ENCODE peak calls at places on chromosome 10, in five cellular contexts. A is Peyer's patch, P is colonic mucosa, Y is AG09319, M is OCI-LY7. E is an unnamed sample.

GRCh38 chr10:27644307-27644939 is 101.2 kb downstream of the MKX start:
- DNase-seq in P (no peak), M (no peak), A (no peak), Y (no peak), E (no peak)

GRCh38 chr10:84993251-84994035 is 665.1 kb downstream of the CCSER2 start:
- DNase-seq in M (no peak), A (no peak), Y (no peak), P (no peak), E (no peak)

GRCh38 chr10:17147884-17148494 is 18.4 kb upstream of the CUBN start:
- DNase-seq in A (no peak), P (peak), M (no peak), Y (no peak), E (no peak)

GRCh38 chr10:6347391-6347951 is 144.7 kb downstream of the PFKFB3 start:
- DNase-seq in Y (no peak), M (peak), A (peak), P (no peak), E (peak)

GRCh38 chr10:90919683-90920574 is 958 bp downstream of the ANKRD1 start:
- DNase-seq in M (no peak), Y (no peak), P (no peak), A (no peak), E (no peak)

GRCh38 chr10:99358101-99358500 is 28.9 kb downstream of the CNNM1 start:
- DNase-seq in A (no peak), M (no peak), Y (no peak), P (no peak), E (no peak)

GRCh38 chr10:22379059-22379458 is 33.8 kb downstream of the SPAG6 start:
- DNase-seq in A (no peak), M (peak), P (no peak), Y (no peak), E (peak)

GRCh38 chr10:33373263-33373662 is 38.8 kb upstream of the NRP1 start:
- DNase-seq in Y (no peak), A (no peak), M (no peak), P (no peak), E (no peak)

GRCh38 chr10:72257051-72257892 is 16.5 kb upstream of the DDIT4 start:
- DNase-seq in P (no peak), Y (no peak), A (peak), M (peak), E (no peak)

GRCh38 chr10:92420554-92421275 is 129.7 kb downstream of the MARCHF5 start:
- DNase-seq in A (no peak), Y (no peak), M (no peak), P (no peak), E (no peak)

GRCh38 chr10:89516149-89516832 is 19.1 kb downstream of the SLC16A12 start:
- DNase-seq in Y (no peak), M (no peak), P (peak), A (no peak), E (no peak)

GRCh38 chr10:43905502-43906236 is 257.0 kb upstream of the ZNF32 start:
- DNase-seq in A (no peak), Y (no peak), M (no peak), P (no peak), E (no peak)

GRCh38 chr10:97825020-97825739 is 24.5 kb upstream of the GOLGA7B start:
- DNase-seq in P (no peak), Y (no peak), A (no peak), M (no peak), E (no peak)

GRCh38 chr10:74898201-74898976 is 72.0 kb downstream of the KAT6B start:
- DNase-seq in Y (no peak), P (no peak), M (peak), A (peak), E (peak)

GRCh38 chr10:77264527-77264926 is 373.1 kb downstream of the KCNMA1 start:
- DNase-seq in M (no peak), A (no peak), Y (no peak), P (no peak), E (peak)

GRCh38 chr10:34260904-34261303 is 554.2 kb downstream of the PARD3 start:
- DNase-seq in A (no peak), Y (no peak), P (no peak), M (no peak), E (no peak)

GRCh38 chr10:24642921-24643678 is 80.6 kb downstream of the ARHGAP21 start:
- DNase-seq in Y (peak), A (no peak), M (peak), P (peak), E (no peak)

GRCh38 chr10:124238367-124238766 is 145.0 kb upstream of the CHST15 start:
- DNase-seq in Y (no peak), M (no peak), P (no peak), A (no peak), E (no peak)

GRCh38 chr10:79414714-79415113 is 30.7 kb downstream of the ZCCHC24 start:
- DNase-seq in P (no peak), Y (no peak), A (no peak), M (no peak), E (no peak)

GRCh38 chr10:112203328-112204076 is 19.9 kb upstream of the GPAM start:
- DNase-seq in Y (no peak), M (no peak), P (no peak), A (no peak), E (no peak)

GRCh38 chr10:133261726-133262325 is 14.8 kb downstream of the ADAM8 start:
- DNase-seq in A (peak), M (peak), Y (peak), P (peak), E (peak)

GRCh38 chr10:43121444-43121843 is 16.8 kb upstream of the CSGALNACT2 start:
- DNase-seq in P (no peak), Y (no peak), M (no peak), A (no peak), E (peak)

GRCh38 chr10:79019961-79020491 is 48.7 kb upstream of the ZMIZ1 start:
- DNase-seq in M (no peak), P (no peak), A (no peak), Y (no peak), E (no peak)

GRCh38 chr10:30462513-30462912 is 28.5 kb downstream of the MAP3K8 start:
- DNase-seq in M (no peak), A (no peak), Y (no peak), P (no peak), E (no peak)

GRCh38 chr10:71651428-71651827 is 68.2 kb downstream of the C10orf105 start:
- DNase-seq in A (no peak), Y (no peak), P (no peak), M (peak), E (no peak)

GRCh38 chr10:69839696-69840345 is 38.1 kb downstream of the COL13A1 start:
- DNase-seq in A (no peak), M (no peak), P (no peak), Y (no peak), E (no peak)

GRCh38 chr10:133405272-133405671 is 11.3 kb downstream of the MTG1 start:
- DNase-seq in Y (no peak), P (no peak), A (no peak), M (no peak), E (no peak)

GRCh38 chr10:71401969-71402368 is 5.2 kb downstream of the CDH23 start:
- DNase-seq in Y (no peak), P (no peak), A (no peak), M (no peak), E (no peak)

GRCh38 chr10:68870545-68871104 is 30.5 kb upstream of the DDX50 start:
- DNase-seq in M (no peak), A (no peak), P (no peak), Y (no peak), E (peak)

GRCh38 chr10:103475437-103475836 is 3.6 kb downstream of the CALHM3 start:
- DNase-seq in M (no peak), A (no peak), Y (no peak), P (no peak), E (no peak)

GRCh38 chr10:103479135-103479534 is at the start of gene CALHM3:
- DNase-seq in A (no peak), Y (no peak), P (no peak), M (no peak), E (no peak)

GRCh38 chr10:103478671-103479070 is 369 bp downstream of the CALHM3 start:
- DNase-seq in A (no peak), M (no peak), Y (no peak), P (no peak), E (no peak)

GRCh38 chr10:103474077-103474476 is 5.0 kb downstream of the CALHM3 start:
- DNase-seq in M (no peak), A (no peak), P (no peak), Y (no peak), E (no peak)

DNA sequence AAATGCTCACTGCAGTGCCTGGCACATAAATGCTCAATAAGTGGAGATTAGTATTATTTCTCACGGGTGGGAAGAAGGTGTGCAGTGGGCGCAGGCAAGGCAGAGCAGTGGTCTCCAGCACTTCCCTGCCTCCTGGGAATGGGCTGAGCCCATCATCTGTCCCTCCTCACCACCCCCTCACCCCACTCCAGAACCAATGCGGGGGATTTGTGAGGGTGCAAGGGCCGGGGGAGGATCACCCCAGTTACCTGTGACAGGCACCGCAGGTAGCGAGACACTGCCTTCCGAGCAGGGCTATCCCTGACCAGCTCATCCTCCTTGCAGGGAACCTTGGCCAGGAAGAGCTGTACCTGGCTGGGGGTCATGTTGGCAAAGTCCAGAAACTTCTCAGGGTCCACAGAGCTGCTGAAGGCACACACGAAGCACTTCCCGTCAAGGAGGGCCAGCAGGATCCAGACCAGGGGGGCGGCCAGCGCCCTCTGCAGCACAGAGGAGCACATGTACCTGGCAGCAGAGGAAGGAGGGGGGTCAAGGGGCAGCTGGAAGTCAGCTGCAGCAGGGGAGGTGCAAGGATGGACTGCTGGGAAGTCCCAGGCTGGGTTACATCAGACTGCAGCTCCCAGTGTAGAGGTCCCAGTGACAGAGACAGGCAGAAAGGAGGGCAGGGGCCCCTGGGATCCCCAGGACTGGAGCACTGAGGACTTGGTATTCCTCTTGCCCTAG is 2.8 kb downstream of the CALHM3 start:
- DNase-seq in Y (no peak), M (peak), P (no peak), A (no peak), E (peak)
- TF ChIP-seq CTCF in Y (peak), M (peak), P (no peak), A (no peak), E (peak)

GRCh38 chr10:117541405-117541908 is 1.1 kb upstream of the EMX2 start:
- DNase-seq in P (no peak), A (no peak), M (no peak), Y (peak), E (no peak)

GRCh38 chr10:117543999-117544728 is 1.6 kb downstream of the EMX2 start:
- DNase-seq in M (no peak), Y (no peak), A (no peak), P (no peak), E (no peak)

GRCh38 chr10:117541909-117542705 is 439 bp upstream of the EMX2 start:
- DNase-seq in Y (peak), M (no peak), P (no peak), A (no peak), E (peak)

GRCh38 chr10:117543245-117543998 is 876 bp downstream of the EMX2 start:
- DNase-seq in P (no peak), M (no peak), A (no peak), Y (no peak), E (peak)

DNA sequence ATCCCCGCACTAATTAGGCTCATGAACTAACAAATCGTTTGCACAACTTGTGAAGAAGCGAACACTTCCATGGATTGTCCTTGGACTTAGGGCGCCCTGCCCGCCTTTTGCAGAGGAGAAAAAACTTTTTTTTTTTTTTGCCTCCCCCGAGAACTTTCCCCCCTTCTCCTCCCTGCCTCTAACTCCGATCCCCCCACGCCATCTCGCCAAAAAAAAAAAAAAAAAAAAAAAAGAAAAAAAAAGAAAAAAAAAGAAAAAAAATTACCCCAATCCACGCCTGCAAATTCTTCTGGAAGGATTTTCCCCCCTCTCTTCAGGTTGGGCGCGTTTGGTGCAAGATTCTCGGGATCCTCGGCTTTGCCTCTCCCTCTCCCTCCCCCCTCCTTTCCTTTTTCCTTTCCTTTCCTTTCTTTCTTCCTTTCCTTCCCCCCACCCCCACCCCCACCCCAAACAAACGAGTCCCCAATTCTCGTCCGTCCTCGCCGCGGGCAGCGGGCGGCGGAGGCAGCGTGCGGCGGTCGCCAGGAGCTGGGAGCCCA is at the start of gene EMX2:
- DNase-seq in A (no peak), M (no peak), Y (no peak), P (no peak), E (no peak)
- TF ChIP-seq CTCF in A (no peak), M (no peak), Y (no peak), P (no peak), E (no peak)

DNA sequence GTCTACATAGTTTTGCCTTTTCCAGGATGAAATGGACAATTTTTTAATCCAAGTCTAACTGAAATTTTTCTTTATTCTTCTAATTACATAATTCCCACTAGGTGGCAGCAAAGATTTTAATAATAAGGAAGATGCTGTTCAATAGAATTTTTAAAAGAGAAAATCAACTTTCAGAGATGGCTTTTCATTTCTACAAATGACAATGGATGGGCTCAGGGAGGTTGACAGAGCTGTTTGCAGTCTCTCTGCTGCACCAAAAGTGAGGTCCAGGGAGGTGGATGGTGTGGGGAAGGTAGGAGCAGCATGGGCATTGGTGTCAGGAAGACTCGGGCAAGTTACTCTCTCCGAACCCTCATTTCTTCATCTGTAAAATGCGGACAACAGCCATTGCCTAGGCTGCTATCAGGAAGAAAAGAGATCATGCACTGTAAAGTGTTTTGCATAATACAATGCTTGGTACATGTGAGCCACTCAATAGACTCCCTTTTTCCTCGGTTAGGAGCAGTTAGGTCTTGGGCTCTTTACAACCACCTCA is 107.3 kb downstream of the ABLIM1 start:
- DNase-seq in Y (no peak), P (no peak), A (no peak), M (peak), E (no peak)
- TF ChIP-seq CTCF in Y (peak), P (peak), A (peak), M (peak), E (peak)

GRCh38 chr10:102595293-102595692 is 49.0 kb upstream of the TRIM8 start:
- DNase-seq in A (no peak), Y (no peak), P (no peak), M (no peak), E (no peak)
- TF ChIP-seq CTCF in A (no peak), Y (no peak), P (no peak), M (no peak), E (no peak)

DNA sequence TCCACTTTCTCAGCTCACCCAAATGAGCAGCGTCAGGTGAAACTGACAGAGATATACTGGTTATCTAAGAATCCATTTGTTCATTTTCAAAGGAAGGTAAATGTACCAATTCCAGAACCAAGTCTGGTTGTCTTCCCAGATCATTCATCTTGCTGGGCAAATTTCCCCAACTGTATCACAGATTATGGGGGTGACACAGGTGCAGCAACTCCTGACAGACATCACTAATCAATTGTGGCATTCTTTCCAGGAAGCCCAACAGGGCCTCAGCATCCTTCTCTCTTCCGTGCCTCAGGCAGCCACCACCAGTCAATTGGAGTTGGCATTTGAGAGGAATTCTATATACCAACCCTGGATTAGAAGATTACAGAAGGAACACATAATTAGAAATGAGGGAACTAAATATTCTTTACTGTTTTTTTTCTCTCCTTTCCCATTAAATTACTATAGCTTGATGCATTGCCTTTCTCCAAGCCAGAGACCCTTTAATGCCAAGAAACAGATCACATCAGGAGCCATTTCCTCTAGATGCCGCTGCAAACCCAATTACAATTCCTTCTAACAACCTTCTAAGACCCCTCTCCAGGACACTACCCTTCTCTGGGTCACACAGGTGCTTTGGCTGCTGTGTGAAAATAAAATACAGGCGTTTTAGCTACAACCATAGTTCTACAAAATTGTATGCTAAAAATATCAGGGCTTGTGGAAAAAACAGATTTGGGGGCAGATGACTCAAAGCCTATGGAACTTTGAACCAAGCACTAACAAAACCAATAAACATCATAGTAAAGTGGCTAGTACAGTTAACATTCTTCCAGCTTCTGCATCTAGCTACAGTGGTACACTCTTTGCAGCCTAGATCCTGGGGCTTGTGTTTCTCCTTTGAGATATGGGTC is 291.6 kb downstream of the RNLS start:
- DNase-seq in A (no peak), M (peak), Y (no peak), P (no peak), E (no peak)
- TF ChIP-seq CTCF in A (no peak), M (peak), Y (no peak), P (no peak), E (no peak)

DNA sequence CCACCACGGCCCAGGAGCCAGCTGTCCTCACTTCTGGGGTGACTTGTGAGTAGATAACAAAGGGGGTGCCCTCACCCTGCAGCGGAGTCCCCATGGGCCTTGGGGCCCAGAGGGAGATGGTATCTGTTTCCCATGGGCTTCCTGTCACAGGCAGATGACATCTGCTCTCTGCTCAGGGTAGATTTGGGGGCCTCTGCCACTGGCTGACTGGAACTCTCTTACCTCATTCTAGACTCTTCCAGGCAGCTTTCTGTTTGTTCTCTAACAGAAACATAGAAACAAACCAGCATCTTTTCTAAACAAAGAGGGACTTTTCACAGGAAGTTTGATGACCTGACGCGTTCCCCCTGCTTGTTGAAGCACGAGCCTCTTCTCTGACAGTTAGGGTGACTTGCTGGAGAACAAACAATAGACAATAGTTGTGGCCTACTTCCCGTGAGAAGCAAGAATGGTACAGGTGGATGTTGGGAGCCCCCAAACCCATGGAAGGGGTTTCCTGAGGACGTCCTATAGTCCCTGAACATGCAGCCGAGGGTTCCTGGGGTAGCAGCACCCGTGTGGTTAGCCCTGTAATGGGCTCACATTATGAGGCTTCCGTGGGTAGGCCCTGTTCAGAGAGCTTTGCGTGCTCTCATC is 61.6 kb downstream of the GRK5 start:
- DNase-seq in M (no peak), P (no peak), A (peak), Y (no peak), E (peak)
- TF ChIP-seq CTCF in M (no peak), P (no peak), A (no peak), Y (no peak), E (no peak)

E was measured in activated CD8-positive, alpha-beta T cell treated with anti-CD3 and anti-CD28 coated beads for 36 hours.